ENCODE peak calls at places on chromosomes 13 and 19, in ten cellular contexts. Q is activated naive CD4-positive, alpha-beta T cell treated with anti-CD3 and anti-CD28 coated beads, Interleukin-2, amount 10 ng/mL, durations not matched to agents 7 days and 5 days; D is nephron progenitor cell; L is kidney epithelial cell; E is LoVo; T is CD4-positive, alpha-beta T cell; B is dorsolateral prefrontal cortex; H is ELF-1; Z is AG04450; C is Calu3. G is an unnamed sample.

GRCh38 chr19:5181331-5181730 is 159.3 kb downstream of the PTPRS start:
- DNase-seq in L (no peak), T (no peak), Z (no peak), B (no peak), E (no peak), C (no peak), Q (no peak), D (no peak), H (no peak), G (no peak)

GRCh38 chr13:77042566-77043177 is 15.7 kb upstream of the FBXL3 start:
- DNase-seq in H (no peak), Q (no peak), T (no peak), D (no peak), E (no peak), L (no peak), B (no peak), Z (no peak), C (no peak), G (no peak)

GRCh38 chr19:5719274-5719960 is 529 bp downstream of the LONP1 start:
- DNase-seq in L (no peak), E (no peak), B (no peak), Z (no peak), T (no peak), H (peak; percentile 42), D (no peak), Q (peak; percentile 60), C (no peak), G (no peak)

GRCh38 chr19:48962029-48962848 is 2.9 kb upstream of the FTL start:
- DNase-seq in Q (peak; percentile 59), E (peak; percentile 68), C (peak; percentile 76), H (peak; percentile 45), T (no peak), B (no peak), Z (no peak), L (no peak), D (no peak), G (no peak)

GRCh38 chr13:91313103-91313502 is 34.4 kb upstream of the MIR17HG start:
- DNase-seq in C (no peak), Q (peak; percentile 30), E (peak; percentile 4), Z (no peak), H (no peak), B (no peak), T (no peak), D (no peak), L (no peak), G (no peak)

GRCh38 chr13:80115616-80116015 is 225.3 kb downstream of the SPRY2 start:
- DNase-seq in L (no peak), Q (no peak), Z (no peak), H (no peak), D (no peak), T (no peak), B (no peak), C (no peak), E (no peak), G (no peak)

GRCh38 chr13:28489536-28489935 is 5.4 kb downstream of the FLT1 start:
- DNase-seq in D (no peak), B (no peak), H (no peak), L (no peak), E (no peak), Z (no peak), C (no peak), Q (no peak), T (no peak), G (no peak)

GRCh38 chr19:661427-662196 is 1.4 kb downstream of the RNF126 start:
- DNase-seq in C (no peak), D (no peak), T (peak; percentile 74), B (no peak), L (no peak), Z (no peak), E (no peak), Q (peak; percentile 86), H (no peak), G (no peak)

GRCh38 chr19:5585461-5586299 is 17.9 kb upstream of the TINCR start:
- DNase-seq in H (peak; percentile 82), D (peak; percentile 50), B (peak; percentile 67), E (no peak), C (no peak), L (no peak), Q (peak; percentile 33), T (no peak), Z (no peak), G (peak; percentile 60)